ENCODE peak calls at places on chromosome 3, in ten cellular contexts. P is sigmoid colon, J is prostate gland, L is heart left ventricle, S is Peyer's patch, K is HepG2, G is breast epithelium, N is uterus, O is A549, C is ovary. D is an unnamed sample.
A peak's percentile ranks its signal among the peaks of the same experiment; 100 is the strongest.

GRCh38 chr3:158712443-158712842 is 19.8 kb downstream of the RARRES1 start:
- DNase-seq in P (no peak), O (no peak), L (no peak), N (no peak), J (no peak), K (no peak), G (no peak), S (no peak), C (no peak), D (no peak)

GRCh38 chr3:185215873-185216586 is 37.8 kb downstream of the EHHADH start:
- DNase-seq in C (no peak), P (no peak), N (no peak), S (no peak), K (peak; percentile 14), J (no peak), L (no peak), O (no peak), G (no peak), D (no peak)

GRCh38 chr3:127492426-127492825 is 98.1 kb downstream of the TPRA1 start:
- DNase-seq in C (no peak), P (no peak), K (no peak), G (no peak), O (no peak), N (no peak), J (no peak), L (no peak), S (no peak), D (no peak)

GRCh38 chr3:3065876-3066275 is 44.3 kb downstream of the IL5RA start:
- DNase-seq in P (no peak), O (peak; percentile 8), J (no peak), K (no peak), N (no peak), S (no peak), C (no peak), L (no peak), G (no peak), D (no peak)

GRCh38 chr3:191136347-191136746 is 62.7 kb upstream of the OSTN start:
- DNase-seq in G (no peak), C (no peak), O (no peak), L (no peak), K (peak; percentile 18), S (no peak), P (no peak), N (no peak), J (no peak), D (no peak)

GRCh38 chr3:23650371-23651140 is 155.2 kb upstream of the UBE2E1 start:
- DNase-seq in S (no peak), K (no peak), C (no peak), N (no peak), G (no peak), O (peak; percentile 49), P (no peak), L (no peak), J (no peak), D (no peak)

GRCh38 chr3:36362973-36363372 is 17.3 kb upstream of the STAC start:
- DNase-seq in P (no peak), L (no peak), C (no peak), N (no peak), O (peak; percentile 62), K (peak; percentile 70), S (no peak), J (no peak), G (no peak), D (no peak)

GRCh38 chr3:157094751-157095480 is 65.0 kb downstream of the CCNL1 start:
- DNase-seq in G (no peak), O (no peak), P (no peak), S (no peak), J (no peak), N (no peak), K (peak; percentile 81), L (no peak), C (no peak), D (no peak)

GRCh38 chr3:61194892-61195538 is 56.2 kb downstream of the FHIT start:
- DNase-seq in N (no peak), C (no peak), L (no peak), O (no peak), S (no peak), J (no peak), G (no peak), P (no peak), K (peak; percentile 63), D (no peak)

GRCh38 chr3:183031826-183032225 is 51.5 kb upstream of the DCUN1D1 start:
- DNase-seq in S (no peak), P (no peak), G (no peak), J (no peak), K (no peak), O (no peak), L (no peak), C (no peak), N (no peak), D (no peak)

GRCh38 chr3:10007126-10007782 is 19.0 kb upstream of the FANCD2 start:
- DNase-seq in P (peak; percentile 52), N (no peak), O (no peak), L (no peak), K (no peak), J (no peak), G (peak; percentile 13), C (no peak), S (no peak), D (no peak)

GRCh38 chr3:127484601-127485388 is 105.7 kb downstream of the TPRA1 start:
- DNase-seq in S (no peak), O (no peak), L (peak; percentile 11), P (peak; percentile 41), J (no peak), N (no peak), G (no peak), C (no peak), K (no peak), D (no peak)

GRCh38 chr3:125148016-125148812 is 64.3 kb downstream of the SLC12A8 start:
- DNase-seq in P (peak; percentile 54), C (no peak), G (no peak), N (no peak), S (no peak), K (no peak), O (no peak), J (no peak), L (no peak), D (no peak)

GRCh38 chr3:45864760-45865567 is 21.4 kb upstream of the CCR9 start:
- DNase-seq in L (no peak), O (no peak), S (no peak), N (no peak), K (no peak), J (no peak), P (no peak), G (no peak), C (no peak), D (no peak)

DNA sequence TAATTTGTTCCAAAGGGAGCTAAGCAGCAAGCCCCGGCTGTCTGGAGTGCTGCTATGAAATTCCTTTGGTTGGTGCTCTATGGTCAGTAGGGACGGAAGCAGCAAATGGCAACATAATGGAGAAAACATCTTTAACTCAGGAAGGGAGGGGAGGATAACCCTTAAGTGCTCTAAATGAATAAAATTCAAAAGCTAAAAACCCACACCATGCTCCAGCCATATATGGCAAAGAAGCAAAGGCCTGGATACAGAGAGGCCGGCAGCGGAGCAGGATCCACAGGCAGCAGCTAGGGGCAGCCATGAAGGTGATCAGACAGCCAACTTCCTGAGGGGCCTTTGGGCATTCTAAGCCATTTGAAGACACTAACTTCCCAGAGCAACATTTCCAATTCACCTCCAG is 38.9 kb downstream of the IL17RD start:
- DNase-seq in K (no peak), N (no peak), S (no peak), P (no peak), L (no peak), C (no peak), G (no peak), O (no peak), J (no peak), D (no peak)
- H3K4me1 ChIP-seq in K (no peaks in the 10 kb centered on the region), N (no peaks in the 10 kb centered on the region), S (no peaks in the 10 kb centered on the region), P (peaks cover 58% of the 10 kb centered on the region), L (peaks cover 8% of the 10 kb centered on the region), C (peaks cover 12% of the 10 kb centered on the region), G (no peaks in the 10 kb centered on the region), O (no peaks in the 10 kb centered on the region), J (no peaks in the 10 kb centered on the region), D (no peaks in the 10 kb centered on the region)

DNA sequence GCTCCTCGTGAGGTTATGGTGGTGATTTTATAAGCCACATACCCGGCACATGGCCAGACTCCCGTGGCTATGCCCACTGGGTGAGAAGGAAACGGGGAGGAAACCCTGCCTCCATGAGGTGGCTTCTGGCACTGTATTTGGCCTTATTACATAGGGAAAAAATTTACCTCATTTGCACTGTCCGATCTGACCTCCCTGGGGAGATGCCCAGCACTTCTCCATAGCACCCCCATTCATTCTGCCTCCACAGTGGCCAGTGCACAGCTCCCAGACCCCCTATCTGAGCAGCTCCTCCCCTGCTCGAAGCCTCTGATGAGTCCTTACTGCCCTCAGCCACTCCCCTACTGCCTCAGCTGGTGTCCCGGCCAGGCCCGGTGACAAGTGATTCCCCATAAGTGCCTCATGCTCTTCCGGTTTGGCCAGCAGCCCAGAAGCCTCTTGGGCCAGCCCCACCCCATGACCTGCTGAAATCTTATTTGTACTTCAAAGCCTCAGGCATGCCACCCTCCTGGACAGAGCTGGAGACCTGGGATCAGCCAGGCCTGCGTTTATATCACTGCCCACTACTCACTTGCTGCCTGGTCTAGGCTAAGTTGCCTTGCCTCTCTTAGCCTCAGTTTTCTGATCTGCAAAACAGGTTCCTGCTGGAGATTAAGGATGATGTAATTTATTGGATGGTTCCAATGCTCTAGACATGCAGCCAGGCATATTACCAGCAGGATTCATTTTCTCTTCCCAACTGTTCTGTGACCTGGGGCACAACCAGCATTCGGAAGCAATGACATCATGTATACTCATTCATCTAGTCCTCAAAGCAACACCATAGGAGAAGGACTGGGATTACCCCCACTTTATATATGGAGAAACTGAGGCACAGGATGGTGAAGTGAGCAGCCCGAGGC is 30.6 kb upstream of the SLC6A6 start:
- DNase-seq in S (peak; percentile 22), K (peak; percentile 76), L (peak; percentile 86), N (no peak), J (peak; percentile 82), P (peak; percentile 76), G (peak; percentile 80), C (no peak), O (peak; percentile 79), D (peak; percentile 50)
- TF ChIP-seq POLR2A in S (peak; percentile 35), K (no peak), L (no peak), N (no peak), J (peak; percentile 23), P (no peak), G (no peak), C (no peak), O (no peak), D (no peak)

DNA sequence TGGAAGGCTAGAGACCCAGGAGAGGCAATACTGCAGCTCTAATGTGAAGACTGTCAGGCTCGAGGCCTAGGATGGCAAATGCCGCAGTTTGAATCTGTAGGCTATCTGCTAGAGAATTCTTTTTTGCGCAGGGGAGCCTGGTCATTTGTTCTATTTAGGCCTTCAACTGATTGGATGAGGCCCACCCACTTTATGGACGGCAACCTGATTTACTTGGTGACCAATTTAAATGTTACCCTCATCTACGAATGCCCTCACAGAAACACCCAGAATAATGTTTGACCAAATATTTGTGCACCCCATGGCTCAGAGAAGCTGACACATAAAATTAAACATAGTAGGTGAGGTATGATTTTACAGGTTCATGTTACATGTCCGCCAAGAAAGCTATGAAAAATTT is 300.7 kb upstream of the GRM7 start:
- DNase-seq in N (no peak), P (no peak), G (no peak), C (no peak), L (no peak), O (no peak), J (no peak), S (no peak), K (no peak), D (no peak)
- H3K4me1 ChIP-seq in N (no peaks in the 10 kb centered on the region), P (no peaks in the 10 kb centered on the region), G (no peaks in the 10 kb centered on the region), C (no peaks in the 10 kb centered on the region), L (no peaks in the 10 kb centered on the region), O (no peaks in the 10 kb centered on the region), J (no peaks in the 10 kb centered on the region), S (no peaks in the 10 kb centered on the region), K (no peaks in the 10 kb centered on the region), D (no peaks in the 10 kb centered on the region)

GRCh38 chr3:172528677-172529076 is 5.4 kb upstream of the TNFSF10 start:
- DNase-seq in N (no peak), L (no peak), J (no peak), O (no peak), P (no peak), C (no peak), G (no peak), S (no peak), K (no peak), D (no peak)
- TF ChIP-seq POLR2A in N (no peak), L (no peak), J (no peak), O (no peak), P (no peak), C (no peak), G (no peak), S (no peak), K (no peak), D (no peak)